ENCODE peak calls at places on chromosome 21, in seven cellular contexts. One of them, this sample, is unnamed.

GRCh38 chr21:45554477-45555175 is 12.4 kb upstream of the SLC19A1 start:
- DNase-seq in HTR-8/SVneo: peak
- DNase-seq in aorta: peak
- DNase-seq in NAMALWA: peak
- DNase-seq in NCI-H2029 treated with DMSO at 0.1 percent for 48 hours: no peak
- DNase-seq in effector memory CD8-positive, alpha-beta T cell: peak
- DNase-seq in tibial artery: peak
- DNase-seq in this sample: peak

GRCh38 chr21:33443174-33443573 is 36.6 kb downstream of the TMEM50B start:
- DNase-seq in HTR-8/SVneo: no peak
- DNase-seq in aorta: no peak
- DNase-seq in NAMALWA: peak
- DNase-seq in NCI-H2029 treated with DMSO at 0.1 percent for 48 hours: peak
- DNase-seq in effector memory CD8-positive, alpha-beta T cell: no peak
- DNase-seq in tibial artery: no peak
- DNase-seq in this sample: no peak

GRCh38 chr21:45750924-45751323 is 107.4 kb downstream of the PCBP3 start:
- DNase-seq in HTR-8/SVneo: no peak
- DNase-seq in aorta: no peak
- DNase-seq in NAMALWA: no peak
- DNase-seq in NCI-H2029 treated with DMSO at 0.1 percent for 48 hours: no peak
- DNase-seq in effector memory CD8-positive, alpha-beta T cell: no peak
- DNase-seq in tibial artery: no peak
- DNase-seq in this sample: no peak

GRCh38 chr21:18384771-18385170 is 18.8 kb downstream of the TMPRSS15 start:
- DNase-seq in HTR-8/SVneo: peak
- DNase-seq in aorta: no peak
- DNase-seq in NAMALWA: peak
- DNase-seq in NCI-H2029 treated with DMSO at 0.1 percent for 48 hours: no peak
- DNase-seq in effector memory CD8-positive, alpha-beta T cell: no peak
- DNase-seq in tibial artery: no peak
- DNase-seq in this sample: peak

GRCh38 chr21:36917487-36918158 is 48.8 kb downstream of the HLCS start:
- DNase-seq in HTR-8/SVneo: peak
- DNase-seq in aorta: no peak
- DNase-seq in NAMALWA: peak
- DNase-seq in NCI-H2029 treated with DMSO at 0.1 percent for 48 hours: no peak
- DNase-seq in effector memory CD8-positive, alpha-beta T cell: no peak
- DNase-seq in tibial artery: no peak
- DNase-seq in this sample: no peak

GRCh38 chr21:37208056-37208705 is 59.0 kb downstream of the VPS26C start:
- DNase-seq in HTR-8/SVneo: no peak
- DNase-seq in aorta: peak
- DNase-seq in NAMALWA: no peak
- DNase-seq in NCI-H2029 treated with DMSO at 0.1 percent for 48 hours: peak
- DNase-seq in effector memory CD8-positive, alpha-beta T cell: no peak
- DNase-seq in tibial artery: peak
- DNase-seq in this sample: peak

GRCh38 chr21:19031956-19032355 is 628.4 kb upstream of the TMPRSS15 start:
- DNase-seq in HTR-8/SVneo: no peak
- DNase-seq in aorta: no peak
- DNase-seq in NAMALWA: no peak
- DNase-seq in NCI-H2029 treated with DMSO at 0.1 percent for 48 hours: no peak
- DNase-seq in effector memory CD8-positive, alpha-beta T cell: no peak
- DNase-seq in tibial artery: no peak
- DNase-seq in this sample: no peak

GRCh38 chr21:41610042-41610839 is 102.3 kb upstream of the TMPRSS2 start:
- DNase-seq in HTR-8/SVneo: no peak
- DNase-seq in aorta: peak
- DNase-seq in NAMALWA: peak
- DNase-seq in NCI-H2029 treated with DMSO at 0.1 percent for 48 hours: no peak
- DNase-seq in effector memory CD8-positive, alpha-beta T cell: no peak
- DNase-seq in tibial artery: peak
- DNase-seq in this sample: peak

GRCh38 chr21:36815284-36815683 is 116.4 kb downstream of the SIM2 start:
- DNase-seq in HTR-8/SVneo: no peak
- DNase-seq in aorta: no peak
- DNase-seq in NAMALWA: no peak
- DNase-seq in NCI-H2029 treated with DMSO at 0.1 percent for 48 hours: no peak
- DNase-seq in effector memory CD8-positive, alpha-beta T cell: no peak
- DNase-seq in tibial artery: no peak
- DNase-seq in this sample: no peak